ENCODE peak calls at places on chromosome 15, in seven cellular contexts. A, H, P, O, S, V and K are unnamed samples.

GRCh38 chr15:69193948-69194827 is 33.8 kb downstream of the GLCE start:
- DNase-seq in A (peak), H (no peak), P (no peak), O (no peak), S (no peak), V (peak), K (no peak)

GRCh38 chr15:20358066-20358780 is 183.4 kb downstream of the GOLGA6L6 start:
- DNase-seq in A (no peak), H (peak), P (peak), O (no peak), S (peak), V (no peak), K (no peak)

GRCh38 chr15:79380755-79381499 is 51.2 kb upstream of the MINAR1 start:
- DNase-seq in A (peak), H (peak), P (peak), O (peak), S (peak), V (peak), K (peak)

GRCh38 chr15:77532067-77532710 is 100.5 kb downstream of the LINGO1 start:
- DNase-seq in A (no peak), H (no peak), P (no peak), O (no peak), S (no peak), V (no peak), K (no peak)

GRCh38 chr15:66706225-66706732 is 4.2 kb downstream of the SMAD6 start:
- DNase-seq in A (peak), H (no peak), P (no peak), O (no peak), S (peak), V (no peak), K (no peak)

GRCh38 chr15:42549782-42550392 is 1.2 kb downstream of the HAUS2 start:
- DNase-seq in A (no peak), H (no peak), P (no peak), O (no peak), S (no peak), V (no peak), K (no peak)

GRCh38 chr15:101482526-101483371 is 6.8 kb downstream of the PCSK6 start:
- DNase-seq in A (no peak), H (no peak), P (peak), O (no peak), S (no peak), V (no peak), K (no peak)

GRCh38 chr15:41788262-41788661 is 14.0 kb downstream of the MAPKBP1 start:
- DNase-seq in A (no peak), H (no peak), P (no peak), O (no peak), S (no peak), V (no peak), K (no peak)

GRCh38 chr15:59687831-59688230 is 1.3 kb downstream of the BNIP2 start:
- DNase-seq in A (peak), H (no peak), P (no peak), O (no peak), S (no peak), V (no peak), K (peak)

GRCh38 chr15:62402687-62403086 is 237.6 kb upstream of the C2CD4B start:
- DNase-seq in A (no peak), H (no peak), P (no peak), O (no peak), S (no peak), V (no peak), K (no peak)

GRCh38 chr15:22979699-22980188 is 424 bp downstream of the CYFIP1 start:
- DNase-seq in A (peak), H (no peak), P (no peak), O (no peak), S (peak), V (no peak), K (no peak)

GRCh38 chr15:70617076-70617910 is 146.1 kb downstream of the UACA start:
- DNase-seq in A (peak), H (no peak), P (no peak), O (no peak), S (no peak), V (no peak), K (no peak)

GRCh38 chr15:38551720-38552627 is 12.6 kb downstream of the RASGRP1 start:
- DNase-seq in A (no peak), H (no peak), P (no peak), O (no peak), S (no peak), V (no peak), K (no peak)

GRCh38 chr15:101086394-101087171 is 165.3 kb downstream of the CHSY1 start:
- DNase-seq in A (no peak), H (no peak), P (no peak), O (no peak), S (no peak), V (no peak), K (no peak)

GRCh38 chr15:46857103-46857502 is 860.2 kb upstream of the SEMA6D start:
- DNase-seq in A (no peak), H (no peak), P (no peak), O (no peak), S (no peak), V (no peak), K (no peak)

GRCh38 chr15:62533687-62534086 is 368.6 kb upstream of the C2CD4B start:
- DNase-seq in A (no peak), H (no peak), P (no peak), O (no peak), S (no peak), V (no peak), K (no peak)

GRCh38 chr15:77457619-77458265 is 37.1 kb downstream of the HMG20A start:
- DNase-seq in A (peak), H (no peak), P (no peak), O (no peak), S (no peak), V (no peak), K (peak)

GRCh38 chr15:101390462-101390861 is 95.4 kb upstream of the SNRPA1 start:
- DNase-seq in A (no peak), H (no peak), P (peak), O (no peak), S (no peak), V (no peak), K (no peak)

GRCh38 chr15:44782516-44782915 is 46.2 kb downstream of the TRIM69 start:
- DNase-seq in A (no peak), H (no peak), P (no peak), O (no peak), S (no peak), V (no peak), K (no peak)

GRCh38 chr15:89408512-89409183 is 74.0 kb upstream of the POLG start:
- DNase-seq in A (peak), H (no peak), P (no peak), O (no peak), S (no peak), V (no peak), K (no peak)
- H3K4me3 ChIP-seq in A (peak), H (peak), P (no peak), O (no peak), S (no peak), V (peak), K (no peak)

DNA sequence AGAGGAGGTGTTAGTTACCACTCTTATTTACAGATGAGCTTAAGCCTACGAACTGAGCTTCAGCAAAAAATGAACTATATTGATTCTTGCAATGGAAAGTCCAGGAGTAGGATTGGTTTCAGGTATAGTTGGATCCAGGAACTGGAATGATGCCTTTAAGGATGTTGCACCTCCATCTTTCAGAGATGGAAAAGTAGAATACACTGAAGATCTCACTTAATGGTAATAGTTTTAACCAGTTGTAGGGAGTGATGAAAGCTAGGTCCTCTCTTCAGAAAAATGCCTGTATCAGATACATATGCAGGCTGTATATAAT is 2.5 kb downstream of the SLC28A1 start:
- DNase-seq in A (no peak), H (no peak), P (no peak), O (no peak), S (no peak), V (no peak), K (no peak)
- H3K4me3 ChIP-seq in A (no peak), H (no peak), P (no peak), O (no peak), S (no peak), V (no peak), K (no peak)

GRCh38 chr15:94877833-94878232 is 646.5 kb downstream of the MCTP2 start:
- DNase-seq in A (no peak), H (no peak), P (no peak), O (no peak), S (no peak), V (no peak), K (no peak)

GRCh38 chr15:94875550-94875949 is 644.2 kb downstream of the MCTP2 start:
- DNase-seq in A (no peak), H (no peak), P (no peak), O (no peak), S (no peak), V (no peak), K (no peak)
- H3K4me3 ChIP-seq in A (no peak), H (no peak), P (no peak), O (no peak), S (no peak), V (no peak), K (no peak)

GRCh38 chr15:58440181-58440910 is 8.6 kb downstream of the LIPC start:
- DNase-seq in A (no peak), H (no peak), P (peak), O (peak), S (no peak), V (no peak), K (peak)
- H3K4me3 ChIP-seq in A (no peak), H (no peak), P (no peak), O (no peak), S (no peak), V (no peak), K (no peak)

DNA sequence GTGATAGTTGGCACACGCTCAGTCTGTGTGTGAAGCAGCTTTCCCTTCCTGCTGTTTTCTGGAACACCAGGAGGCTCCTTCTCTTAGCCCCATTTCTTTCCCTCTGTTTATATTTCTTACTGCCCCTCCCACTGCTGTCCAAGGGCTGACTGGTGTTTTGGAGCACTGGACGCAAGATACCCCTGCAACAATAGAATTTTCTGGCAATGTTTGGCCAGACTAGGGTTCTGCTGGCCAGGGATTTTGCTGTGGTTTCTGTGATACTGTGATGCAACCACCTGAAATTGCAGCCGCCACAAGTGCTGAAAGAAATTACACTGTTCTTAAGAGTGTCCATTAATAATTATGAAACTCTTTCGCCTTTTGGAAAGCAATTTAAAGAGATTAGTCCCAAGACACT is 159.6 kb upstream of the CHRM5 start:
- DNase-seq in A (peak), H (no peak), P (no peak), O (no peak), S (no peak), V (no peak), K (no peak)
- H3K4me3 ChIP-seq in A (no peak), H (no peak), P (no peak), O (no peak), S (no peak), V (no peak), K (no peak)

GRCh38 chr15:75198560-75199346 is 2.9 kb upstream of the C15orf39 start:
- DNase-seq in A (peak), H (no peak), P (no peak), O (no peak), S (no peak), V (no peak), K (peak)
- H3K4me3 ChIP-seq in A (no peak), H (no peak), P (no peak), O (no peak), S (no peak), V (no peak), K (no peak)

GRCh38 chr15:50888054-50888453 is 20.4 kb upstream of the AP4E1 start:
- DNase-seq in A (no peak), H (no peak), P (no peak), O (no peak), S (no peak), V (no peak), K (peak)
- H3K4me3 ChIP-seq in A (no peak), H (no peak), P (no peak), O (no peak), S (no peak), V (no peak), K (no peak)

GRCh38 chr15:75455982-75456531 is 4.6 kb upstream of the SIN3A start:
- DNase-seq in A (peak), H (no peak), P (no peak), O (peak), S (peak), V (peak), K (peak)

GRCh38 chr15:75455424-75455981 is 4.0 kb upstream of the SIN3A start:
- DNase-seq in A (peak), H (peak), P (peak), O (peak), S (peak), V (peak), K (peak)

GRCh38 chr15:75454471-75455418 is 3.3 kb upstream of the SIN3A start:
- DNase-seq in A (peak), H (peak), P (peak), O (no peak), S (peak), V (no peak), K (peak)

GRCh38 chr15:75456710-75457109 is 5.2 kb upstream of the SIN3A start:
- DNase-seq in A (peak), H (no peak), P (no peak), O (no peak), S (no peak), V (no peak), K (no peak)

GRCh38 chr15:75460646-75461045 is 9.2 kb upstream of the SIN3A start:
- DNase-seq in A (no peak), H (no peak), P (no peak), O (no peak), S (no peak), V (no peak), K (no peak)
- H3K4me3 ChIP-seq in A (no peak), H (no peak), P (no peak), O (no peak), S (no peak), V (no peak), K (no peak)

DNA sequence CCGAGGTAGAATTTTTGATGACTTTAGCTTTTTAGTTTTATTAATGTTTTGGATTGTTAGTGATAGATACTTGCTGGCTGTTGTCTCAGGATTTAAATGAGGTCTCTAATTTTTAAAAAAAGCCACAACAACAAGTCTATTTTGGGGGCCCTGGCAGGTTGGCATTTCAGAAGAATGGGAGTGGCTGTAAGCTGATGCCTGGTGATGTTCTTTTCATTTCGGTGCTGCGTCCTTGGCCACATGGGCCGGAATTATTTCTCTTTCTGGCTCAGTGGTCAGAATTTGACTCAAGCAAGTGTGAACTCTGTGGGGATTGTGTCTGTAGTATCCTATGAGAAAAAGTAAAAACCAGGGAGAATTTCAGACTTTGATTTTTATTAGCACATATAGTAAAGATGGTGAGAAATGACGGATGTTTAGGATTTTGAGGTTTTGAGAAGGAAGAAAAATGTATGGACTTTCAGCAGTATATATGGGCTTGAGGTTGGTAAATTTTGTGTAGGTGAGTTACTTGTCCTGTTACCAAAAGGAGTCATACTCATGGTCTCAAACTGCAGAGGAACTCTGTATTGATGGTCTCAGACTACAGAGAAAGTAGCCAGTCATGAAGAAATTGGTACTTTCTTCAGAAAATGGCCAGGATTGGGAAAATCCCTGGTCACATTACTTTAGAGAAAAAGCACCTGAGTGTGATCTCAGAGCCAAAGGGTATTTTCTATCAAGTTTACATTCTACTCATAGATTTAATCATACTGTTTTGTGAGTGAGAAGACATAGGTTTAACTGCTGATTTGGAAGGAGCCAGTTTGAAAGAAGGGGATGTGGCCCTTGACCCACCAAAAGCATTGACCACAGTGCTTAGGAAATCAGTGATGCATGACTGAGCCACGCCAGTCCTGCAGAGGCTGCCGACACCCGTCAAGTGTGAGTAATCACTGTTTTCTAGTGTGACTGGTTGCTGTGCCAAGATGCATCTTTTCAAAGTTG is 203.3 kb downstream of the AKAP13 start:
- DNase-seq in A (no peak), H (no peak), P (no peak), O (peak), S (no peak), V (no peak), K (no peak)
- H3K4me3 ChIP-seq in A (peak), H (peak), P (no peak), O (no peak), S (no peak), V (no peak), K (no peak)